ENCODE peak calls at places on chromosomes 2 and 18, in six cellular contexts. S is CD8-positive, alpha-beta memory T cell; W is PC-3; Z is left lung; V is HepG2; I is naive thymus-derived CD4-positive, alpha-beta T cell. T is an unnamed sample. For H3K27me3, the result is how much of the 10 kb centered on the place peaks cover.

GRCh38 chr18:48418409-48419267 is 9.5 kb upstream of the ZBTB7C start:
- DNase-seq in I (no peak), V (no peak), S (no peak), Z (no peak), W (no peak), T (no peak)

GRCh38 chr18:28153485-28154065 is 23.4 kb downstream of the CDH2 start:
- DNase-seq in S (no peak), W (no peak), V (no peak), I (no peak), Z (no peak), T (no peak)

GRCh38 chr2:25851740-25852503 is 26.4 kb downstream of the ASXL2 start:
- DNase-seq in I (peak), S (peak), V (peak), Z (no peak), W (peak), T (no peak)

GRCh38 chr2:241775223-241776177 is 1.1 kb upstream of the GAL3ST2 start:
- DNase-seq in S (no peak), W (no peak), I (no peak), Z (peak), V (peak), T (peak)

GRCh38 chr2:216774620-216775019 is 79.3 kb upstream of the IGFBP5 start:
- DNase-seq in V (no peak), S (no peak), W (peak), I (no peak), Z (no peak), T (no peak)

GRCh38 chr18:24734058-24734457 is 273.6 kb downstream of the HRH4 start:
- DNase-seq in S (no peak), Z (no peak), W (peak), I (no peak), V (peak), T (no peak)

GRCh38 chr18:22914633-22915032 is 18.5 kb upstream of the RBBP8 start:
- DNase-seq in W (no peak), I (no peak), S (no peak), Z (no peak), V (peak), T (no peak)

GRCh38 chr2:48249093-48249492 is 280.9 kb upstream of the STON1 start:
- DNase-seq in Z (no peak), S (no peak), V (no peak), W (peak), I (no peak), T (no peak)

GRCh38 chr18:36600548-36600947 is 228.3 kb downstream of the TPGS2 start:
- DNase-seq in S (no peak), W (no peak), I (no peak), V (no peak), Z (no peak), T (no peak)

GRCh38 chr2:8247905-8248622 is 433.8 kb upstream of the ID2 start:
- DNase-seq in W (no peak), V (no peak), Z (no peak), I (no peak), S (no peak), T (no peak)

GRCh38 chr2:216768908-216769401 is 73.6 kb upstream of the IGFBP5 start:
- DNase-seq in Z (no peak), V (peak), I (no peak), W (no peak), S (no peak), T (no peak)

GRCh38 chr18:28027755-28028154 is 149.2 kb downstream of the CDH2 start:
- DNase-seq in W (no peak), I (no peak), V (no peak), S (no peak), Z (no peak), T (no peak)

GRCh38 chr2:3780477-3781402 is 77.4 kb downstream of the DCDC2C start:
- DNase-seq in S (peak), Z (no peak), W (peak), I (peak), V (peak), T (peak)

GRCh38 chr2:1967242-1968210 is 223.2 kb upstream of the PXDN start:
- DNase-seq in I (no peak), S (no peak), W (no peak), V (no peak), Z (no peak), T (no peak)

GRCh38 chr2:190881480-190882326 is 1.1 kb downstream of the GLS start:
- DNase-seq in W (peak), S (peak), Z (peak), V (peak), I (peak), T (peak)

GRCh38 chr2:64655873-64656272 is 2.2 kb upstream of the SERTAD2 start:
- DNase-seq in S (no peak), I (no peak), Z (no peak), W (no peak), V (no peak), T (no peak)

GRCh38 chr2:113124181-113124961 is 3.0 kb upstream of the IL1RN start:
- DNase-seq in V (peak), I (no peak), Z (no peak), W (peak), S (no peak), T (no peak)

GRCh38 chr2:236366406-236366805 is 102.2 kb upstream of the ASB18 start:
- DNase-seq in Z (no peak), V (no peak), W (no peak), I (peak), S (peak), T (no peak)

GRCh38 chr2:85937069-85937439 is 48.3 kb upstream of the ST3GAL5 start:
- DNase-seq in I (no peak), W (no peak), S (no peak), Z (no peak), V (no peak), T (no peak)
- H3K4me3 ChIP-seq in I (no peak), W (no peak), S (no peak), Z (no peak), V (no peak), T (no peak)

GRCh38 chr2:11290713-11291112 is 53.7 kb downstream of the ROCK2 start:
- DNase-seq in V (no peak), I (no peak), W (no peak), S (no peak), Z (no peak), T (no peak)
- H3K27me3 ChIP-seq in V (under half), I (under half), W (under half), S (under half), Z (under half), T (under half)

DNA sequence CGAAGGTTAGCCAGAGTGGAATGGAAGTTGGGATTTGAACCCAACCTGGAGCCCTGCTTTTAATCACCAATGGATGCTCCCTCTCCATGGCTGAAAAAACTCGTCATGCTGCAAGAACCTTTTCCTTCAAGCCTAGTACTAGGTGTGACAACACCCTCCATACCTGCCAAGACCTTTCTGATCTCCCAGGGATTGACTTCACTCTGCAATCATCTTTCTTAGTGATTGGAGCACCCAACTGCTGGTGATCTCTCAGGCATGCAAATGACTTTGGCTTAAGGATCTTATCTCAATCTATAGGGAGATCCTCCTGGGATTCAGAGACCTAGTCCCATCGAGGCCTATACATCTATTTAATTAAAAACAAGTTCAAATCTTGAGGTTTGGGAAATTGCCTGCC is 23.5 kb upstream of the ITGB6 start:
- DNase-seq in Z (no peak), W (no peak), I (no peak), S (no peak), V (no peak), T (no peak)
- H3K4me3 ChIP-seq in Z (no peak), W (peak), I (no peak), S (no peak), V (no peak), T (no peak)

GRCh38 chr2:232624554-232624842 is 8.9 kb upstream of the EFHD1 start:
- DNase-seq in W (peak), S (no peak), Z (no peak), I (no peak), V (no peak), T (no peak)
- H3K27me3 ChIP-seq in W (under half), S (under half), Z (under half), I (under half), V (under half), T (under half)

T was measured in upper lobe of right lung.